ENCODE peak calls at places on chromosomes 12 and 14, in ten cellular contexts. One of them, this sample, is unnamed.

GRCh38 chr12:98058838-98059237 is 456.6 kb upstream of the TMPO start:
- DNase-seq in choroid plexus epithelial cell: no peak
- DNase-seq in psoas muscle: no peak
- DNase-seq in fibroblast of the aortic adventitia: no peak
- DNase-seq in stomach: no peak
- DNase-seq in PC-3: no peak
- DNase-seq in K562: no peak
- DNase-seq in lower leg skin: no peak
- DNase-seq in tibial artery: no peak
- DNase-seq in gastrocnemius medialis: no peak
- DNase-seq in this sample: no peak

GRCh38 chr14:63361790-63362189 is 43.1 kb upstream of the GPHB5 start:
- DNase-seq in PC-3: peak
- DNase-seq in stomach: no peak
- DNase-seq in tibial artery: no peak
- DNase-seq in psoas muscle: no peak
- DNase-seq in fibroblast of the aortic adventitia: no peak
- DNase-seq in lower leg skin: no peak
- DNase-seq in gastrocnemius medialis: no peak
- DNase-seq in K562: no peak
- DNase-seq in choroid plexus epithelial cell: no peak
- DNase-seq in this sample: no peak

GRCh38 chr14:34707722-34708121 is 6.7 kb downstream of the CFL2 start:
- DNase-seq in fibroblast of the aortic adventitia: no peak
- DNase-seq in choroid plexus epithelial cell: no peak
- DNase-seq in PC-3: peak
- DNase-seq in lower leg skin: no peak
- DNase-seq in K562: no peak
- DNase-seq in stomach: no peak
- DNase-seq in tibial artery: no peak
- DNase-seq in psoas muscle: no peak
- DNase-seq in gastrocnemius medialis: no peak
- DNase-seq in this sample: no peak

GRCh38 chr12:30796508-30796780 is 41.7 kb upstream of the CAPRIN2 start:
- DNase-seq in lower leg skin: peak
- DNase-seq in psoas muscle: peak
- DNase-seq in stomach: no peak
- DNase-seq in fibroblast of the aortic adventitia: peak
- DNase-seq in K562: peak
- DNase-seq in gastrocnemius medialis: peak
- DNase-seq in PC-3: peak
- DNase-seq in tibial artery: peak
- DNase-seq in choroid plexus epithelial cell: peak
- DNase-seq in this sample: peak

GRCh38 chr14:63777024-63777423 is 49.2 kb upstream of the SGPP1 start:
- DNase-seq in K562: no peak
- DNase-seq in psoas muscle: no peak
- DNase-seq in tibial artery: no peak
- DNase-seq in lower leg skin: no peak
- DNase-seq in PC-3: peak
- DNase-seq in stomach: no peak
- DNase-seq in fibroblast of the aortic adventitia: peak
- DNase-seq in choroid plexus epithelial cell: peak
- DNase-seq in gastrocnemius medialis: no peak
- DNase-seq in this sample: peak

GRCh38 chr12:77845831-77846230 is 15.1 kb downstream of the NAV3 start:
- DNase-seq in PC-3: peak
- DNase-seq in stomach: no peak
- DNase-seq in fibroblast of the aortic adventitia: peak
- DNase-seq in K562: no peak
- DNase-seq in choroid plexus epithelial cell: peak
- DNase-seq in tibial artery: no peak
- DNase-seq in psoas muscle: no peak
- DNase-seq in lower leg skin: no peak
- DNase-seq in gastrocnemius medialis: no peak
- DNase-seq in this sample: peak

GRCh38 chr14:52015411-52016030 is 26.2 kb downstream of the RTRAF start:
- DNase-seq in lower leg skin: no peak
- DNase-seq in gastrocnemius medialis: no peak
- DNase-seq in fibroblast of the aortic adventitia: no peak
- DNase-seq in K562: peak
- DNase-seq in choroid plexus epithelial cell: peak
- DNase-seq in psoas muscle: no peak
- DNase-seq in tibial artery: no peak
- DNase-seq in stomach: peak
- DNase-seq in PC-3: peak
- DNase-seq in this sample: peak

GRCh38 chr12:15800278-15800677 is 11.1 kb upstream of the EPS8 start:
- DNase-seq in gastrocnemius medialis: no peak
- DNase-seq in stomach: no peak
- DNase-seq in PC-3: no peak
- DNase-seq in choroid plexus epithelial cell: no peak
- DNase-seq in K562: no peak
- DNase-seq in tibial artery: no peak
- DNase-seq in lower leg skin: no peak
- DNase-seq in psoas muscle: no peak
- DNase-seq in fibroblast of the aortic adventitia: no peak
- DNase-seq in this sample: peak

GRCh38 chr12:91111366-91112321 is at the start of gene LUM:
- DNase-seq in stomach: no peak
- DNase-seq in PC-3: peak
- DNase-seq in tibial artery: no peak
- DNase-seq in gastrocnemius medialis: peak
- DNase-seq in fibroblast of the aortic adventitia: peak
- DNase-seq in psoas muscle: peak
- DNase-seq in K562: no peak
- DNase-seq in choroid plexus epithelial cell: peak
- DNase-seq in lower leg skin: no peak
- DNase-seq in this sample: peak

GRCh38 chr12:91108196-91108595 is 3.1 kb downstream of the LUM start:
- DNase-seq in stomach: no peak
- DNase-seq in psoas muscle: no peak
- DNase-seq in K562: no peak
- DNase-seq in fibroblast of the aortic adventitia: no peak
- DNase-seq in PC-3: no peak
- DNase-seq in gastrocnemius medialis: no peak
- DNase-seq in lower leg skin: no peak
- DNase-seq in choroid plexus epithelial cell: no peak
- DNase-seq in tibial artery: no peak
- DNase-seq in this sample: no peak

GRCh38 chr12:91106283-91106682 is 5.0 kb downstream of the LUM start:
- DNase-seq in K562: no peak
- DNase-seq in fibroblast of the aortic adventitia: no peak
- DNase-seq in choroid plexus epithelial cell: no peak
- DNase-seq in PC-3: no peak
- DNase-seq in psoas muscle: no peak
- DNase-seq in tibial artery: no peak
- DNase-seq in lower leg skin: no peak
- DNase-seq in stomach: no peak
- DNase-seq in gastrocnemius medialis: no peak
- DNase-seq in this sample: no peak

GRCh38 chr12:91105807-91106206 is 5.5 kb downstream of the LUM start:
- DNase-seq in psoas muscle: no peak
- DNase-seq in PC-3: no peak
- DNase-seq in tibial artery: no peak
- DNase-seq in stomach: no peak
- DNase-seq in fibroblast of the aortic adventitia: peak
- DNase-seq in gastrocnemius medialis: no peak
- DNase-seq in choroid plexus epithelial cell: no peak
- DNase-seq in lower leg skin: no peak
- DNase-seq in K562: no peak
- DNase-seq in this sample: no peak

GRCh38 chr12:91109148-91109564 is 2.1 kb downstream of the LUM start:
- DNase-seq in tibial artery: peak
- DNase-seq in PC-3: peak
- DNase-seq in fibroblast of the aortic adventitia: peak
- DNase-seq in lower leg skin: peak
- DNase-seq in stomach: peak
- DNase-seq in choroid plexus epithelial cell: peak
- DNase-seq in gastrocnemius medialis: peak
- DNase-seq in K562: peak
- DNase-seq in psoas muscle: peak
- DNase-seq in this sample: peak
- H3K4me3 ChIP-seq in tibial artery: no peak
- H3K4me3 ChIP-seq in PC-3: peak
- H3K4me3 ChIP-seq in fibroblast of the aortic adventitia: peak
- H3K4me3 ChIP-seq in lower leg skin: no peak
- H3K4me3 ChIP-seq in stomach: no peak
- H3K4me3 ChIP-seq in choroid plexus epithelial cell: peak
- H3K4me3 ChIP-seq in gastrocnemius medialis: no peak
- H3K4me3 ChIP-seq in K562: no peak
- H3K4me3 ChIP-seq in psoas muscle: peak
- H3K4me3 ChIP-seq in this sample: no peak

GRCh38 chr14:77068515-77069200 is 29.4 kb upstream of the CIPC start:
- DNase-seq in lower leg skin: no peak
- DNase-seq in stomach: no peak
- DNase-seq in choroid plexus epithelial cell: no peak
- DNase-seq in gastrocnemius medialis: no peak
- DNase-seq in fibroblast of the aortic adventitia: no peak
- DNase-seq in PC-3: no peak
- DNase-seq in tibial artery: no peak
- DNase-seq in psoas muscle: no peak
- DNase-seq in K562: no peak
- DNase-seq in this sample: no peak
- TF ChIP-seq CTCF in lower leg skin: no peak
- TF ChIP-seq CTCF in stomach: no peak
- TF ChIP-seq CTCF in choroid plexus epithelial cell: no peak
- TF ChIP-seq CTCF in gastrocnemius medialis: no peak
- TF ChIP-seq CTCF in fibroblast of the aortic adventitia: peak
- TF ChIP-seq CTCF in PC-3: no peak
- TF ChIP-seq CTCF in tibial artery: no peak
- TF ChIP-seq CTCF in psoas muscle: no peak
- TF ChIP-seq CTCF in K562: no peak
- TF ChIP-seq CTCF in this sample: no peak

GRCh38 chr12:118359541-118359915 is 13.2 kb downstream of the TAOK3 start:
- DNase-seq in fibroblast of the aortic adventitia: no peak
- DNase-seq in stomach: no peak
- DNase-seq in choroid plexus epithelial cell: no peak
- DNase-seq in lower leg skin: no peak
- DNase-seq in K562: no peak
- DNase-seq in tibial artery: no peak
- DNase-seq in psoas muscle: no peak
- DNase-seq in gastrocnemius medialis: no peak
- DNase-seq in PC-3: no peak
- DNase-seq in this sample: no peak

GRCh38 chr12:118357327-118358007 is 15.2 kb downstream of the TAOK3 start:
- DNase-seq in lower leg skin: peak
- DNase-seq in PC-3: peak
- DNase-seq in gastrocnemius medialis: no peak
- DNase-seq in fibroblast of the aortic adventitia: peak
- DNase-seq in K562: peak
- DNase-seq in stomach: no peak
- DNase-seq in choroid plexus epithelial cell: peak
- DNase-seq in tibial artery: no peak
- DNase-seq in psoas muscle: no peak
- DNase-seq in this sample: peak

GRCh38 chr12:118358008-118358359 is 14.7 kb downstream of the TAOK3 start:
- DNase-seq in choroid plexus epithelial cell: no peak
- DNase-seq in gastrocnemius medialis: no peak
- DNase-seq in psoas muscle: no peak
- DNase-seq in tibial artery: no peak
- DNase-seq in fibroblast of the aortic adventitia: no peak
- DNase-seq in PC-3: no peak
- DNase-seq in stomach: no peak
- DNase-seq in lower leg skin: no peak
- DNase-seq in K562: no peak
- DNase-seq in this sample: no peak

GRCh38 chr12:118356809-118357326 is 15.8 kb downstream of the TAOK3 start:
- DNase-seq in stomach: no peak
- DNase-seq in tibial artery: no peak
- DNase-seq in fibroblast of the aortic adventitia: peak
- DNase-seq in psoas muscle: no peak
- DNase-seq in lower leg skin: peak
- DNase-seq in PC-3: peak
- DNase-seq in K562: no peak
- DNase-seq in choroid plexus epithelial cell: peak
- DNase-seq in gastrocnemius medialis: no peak
- DNase-seq in this sample: peak

DNA sequence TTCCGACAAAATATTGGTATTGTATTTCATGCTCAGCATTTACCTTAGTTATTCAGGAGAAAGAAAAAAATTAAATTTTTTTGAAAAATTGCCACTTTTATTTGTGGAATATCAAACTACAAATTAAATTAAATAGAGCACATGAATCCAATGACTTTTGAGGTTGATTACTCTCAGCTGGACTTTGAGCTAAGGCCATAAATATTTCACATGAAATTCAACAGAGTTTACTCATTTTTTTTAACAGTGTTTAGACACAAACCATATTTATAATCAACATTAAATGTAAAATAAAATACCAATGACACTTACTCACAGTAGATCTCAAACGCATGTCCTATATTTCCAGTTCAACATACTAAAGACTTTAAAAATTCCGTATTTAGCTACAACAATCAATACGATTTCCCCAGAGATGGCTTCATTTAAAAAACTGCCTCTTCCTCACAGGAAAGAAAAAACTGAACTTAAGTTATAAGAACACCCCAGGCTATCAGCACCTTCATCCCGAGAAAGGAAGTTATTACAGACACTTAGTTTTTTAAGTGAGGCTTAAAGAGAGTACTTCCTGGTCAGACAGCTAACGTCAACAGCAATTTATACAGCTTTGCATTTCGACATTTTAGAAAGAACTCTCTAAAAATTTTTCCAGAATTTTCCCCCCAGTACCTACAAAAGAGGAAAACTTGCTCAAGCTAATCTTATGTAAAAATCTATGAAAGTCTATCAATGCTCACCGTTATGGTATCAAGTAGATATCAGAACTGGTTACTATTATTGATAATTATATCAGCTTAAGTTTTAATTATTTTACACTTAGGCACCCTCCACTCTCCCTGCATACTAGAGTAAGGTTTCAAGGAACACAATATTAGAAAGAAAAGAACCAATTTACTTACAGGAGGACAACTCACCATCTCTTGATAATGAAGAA is 13.8 kb downstream of the TAOK3 start:
- DNase-seq in gastrocnemius medialis: no peak
- DNase-seq in tibial artery: no peak
- DNase-seq in psoas muscle: no peak
- DNase-seq in PC-3: no peak
- DNase-seq in K562: peak
- DNase-seq in fibroblast of the aortic adventitia: no peak
- DNase-seq in lower leg skin: no peak
- DNase-seq in choroid plexus epithelial cell: no peak
- DNase-seq in stomach: no peak
- DNase-seq in this sample: no peak
- H3K4me3 ChIP-seq in gastrocnemius medialis: no peak
- H3K4me3 ChIP-seq in tibial artery: no peak
- H3K4me3 ChIP-seq in psoas muscle: peak
- H3K4me3 ChIP-seq in PC-3: no peak
- H3K4me3 ChIP-seq in K562: peak
- H3K4me3 ChIP-seq in fibroblast of the aortic adventitia: no peak
- H3K4me3 ChIP-seq in lower leg skin: no peak
- H3K4me3 ChIP-seq in choroid plexus epithelial cell: no peak
- H3K4me3 ChIP-seq in stomach: no peak
- H3K4me3 ChIP-seq in this sample: no peak

DNA sequence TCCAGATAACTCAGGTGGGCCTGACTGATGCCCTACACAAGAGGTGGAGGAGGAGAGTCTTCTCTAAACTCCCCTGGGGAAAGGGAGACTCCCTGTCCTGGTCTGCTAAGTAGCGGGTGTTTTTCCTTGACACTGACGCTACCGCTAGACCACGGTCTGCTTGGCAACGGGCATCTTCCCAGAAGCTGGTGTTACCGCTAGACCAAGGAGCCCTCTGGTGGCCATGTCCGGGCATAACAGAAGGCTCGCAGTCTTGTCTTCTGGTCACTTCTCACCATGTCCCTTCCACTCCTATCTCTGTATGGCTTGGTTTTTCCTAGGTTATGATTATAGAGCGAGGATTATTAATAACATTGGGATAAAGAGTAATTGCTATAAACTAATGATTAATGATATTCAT is 965.5 kb downstream of the TMEM121 start:
- DNase-seq in fibroblast of the aortic adventitia: no peak
- DNase-seq in K562: no peak
- DNase-seq in stomach: no peak
- DNase-seq in PC-3: peak
- DNase-seq in tibial artery: no peak
- DNase-seq in lower leg skin: no peak
- DNase-seq in choroid plexus epithelial cell: peak
- DNase-seq in gastrocnemius medialis: no peak
- DNase-seq in psoas muscle: no peak
- DNase-seq in this sample: no peak
- TF ChIP-seq CTCF in fibroblast of the aortic adventitia: no peak
- TF ChIP-seq CTCF in K562: peak
- TF ChIP-seq CTCF in stomach: no peak
- TF ChIP-seq CTCF in PC-3: peak
- TF ChIP-seq CTCF in tibial artery: no peak
- TF ChIP-seq CTCF in lower leg skin: no peak
- TF ChIP-seq CTCF in choroid plexus epithelial cell: peak
- TF ChIP-seq CTCF in gastrocnemius medialis: no peak
- TF ChIP-seq CTCF in psoas muscle: no peak
- TF ChIP-seq CTCF in this sample: peak